ENCODE peak calls at places on chromosomes 16 and 17, in five cellular contexts. B, W, C, K and L are unnamed samples.

GRCh38 chr17:18250708-18251107 is 7.8 kb downstream of the FLII start:
- DNase-seq in B (no peak), W (no peak), C (no peak), K (no peak), L (no peak)

GRCh38 chr16:4894276-4895150 is 42.4 kb downstream of the PPL start:
- DNase-seq in B (no peak), W (no peak), C (no peak), K (no peak), L (no peak)

GRCh38 chr16:11089504-11090124 is 145.2 kb downstream of the CLEC16A start:
- DNase-seq in B (no peak), W (no peak), C (no peak), K (no peak), L (no peak)

GRCh38 chr16:31063843-31064611 is 10.0 kb downstream of the ZNF668 start:
- DNase-seq in B (no peak), W (peak), C (no peak), K (no peak), L (no peak)

GRCh38 chr17:5584971-5585794 is 874 bp upstream of the NLRP1 start:
- DNase-seq in B (no peak), W (no peak), C (no peak), K (no peak), L (no peak)

GRCh38 chr17:1324201-1324750 is 44.8 kb downstream of the TRARG1 start:
- DNase-seq in B (no peak), W (no peak), C (no peak), K (no peak), L (no peak)

GRCh38 chr16:69772560-69773254 is 10.6 kb downstream of the WWP2 start:
- DNase-seq in B (no peak), W (peak), C (peak), K (no peak), L (no peak)

GRCh38 chr17:56982312-56982711 is 4.4 kb downstream of the SCPEP1 start:
- DNase-seq in B (no peak), W (no peak), C (no peak), K (no peak), L (no peak)

GRCh38 chr17:34613064-34614019 is 34.0 kb downstream of the TMEM132E start:
- DNase-seq in B (no peak), W (no peak), C (no peak), K (peak), L (peak)

GRCh38 chr17:30091771-30092170 is 24.8 kb upstream of the NSRP1 start:
- DNase-seq in B (no peak), W (no peak), C (no peak), K (no peak), L (no peak)

GRCh38 chr17:2400474-2400866 is 390 bp downstream of the MNT start:
- DNase-seq in B (no peak), W (peak), C (peak), K (no peak), L (no peak)